ENCODE peak calls at places on chromosomes 4 and X, in four cellular contexts. K is HCT116, W is K562, N is HepG2. L is an unnamed sample.

GRCh38 chr4:112348488-112349158 is 51.5 kb downstream of the ALPK1 start:
- DNase-seq in K (peak), W (peak), N (peak), L (peak)

GRCh38 chr4:171956678-171957077 is 143.5 kb downstream of the GALNTL6 start:
- DNase-seq in K (no peak), W (no peak), N (peak), L (no peak)

GRCh38 chrX:63657821-63658220 is 127.2 kb downstream of the ARHGEF9 start:
- DNase-seq in K (peak), W (no peak), N (no peak), L (no peak)

GRCh38 chr4:142278663-142279062 is 567.4 kb downstream of the INPP4B start:
- DNase-seq in K (no peak), W (no peak), N (no peak), L (no peak)

GRCh38 chr4:77175201-77175610 is 18.2 kb downstream of the CCNG2 start:
- DNase-seq in K (no peak), W (no peak), N (no peak), L (no peak)

GRCh38 chrX:123860506-123860840 is 620 bp downstream of the XIAP start:
- DNase-seq in K (no peak), W (no peak), N (peak), L (no peak)

GRCh38 chr4:123826896-123827295 is 430.3 kb downstream of the SPRY1 start:
- DNase-seq in K (no peak), W (no peak), N (no peak), L (no peak)

GRCh38 chr4:1493540-1494287 is 87.5 kb upstream of the NKX1-1 start:
- DNase-seq in K (no peak), W (no peak), N (no peak), L (no peak)

GRCh38 chrX:119669424-119670037 is 23.4 kb downstream of the SEPTIN6 start:
- DNase-seq in K (no peak), W (peak), N (peak), L (no peak)

GRCh38 chr4:81031389-81032173 is 1.1 kb downstream of the BMP3 start:
- DNase-seq in K (no peak), W (no peak), N (no peak), L (no peak)

GRCh38 chr4:76374744-76375143 is 46.2 kb downstream of the CCDC158 start:
- DNase-seq in K (no peak), W (no peak), N (no peak), L (no peak)

GRCh38 chr4:119300388-119301131 is 21.4 kb downstream of the FABP2 start:
- DNase-seq in K (peak), W (peak), N (peak), L (peak)
- TF ChIP-seq SIN3A in K (peak), W (no peak), N (peak), L (no peak)

DNA sequence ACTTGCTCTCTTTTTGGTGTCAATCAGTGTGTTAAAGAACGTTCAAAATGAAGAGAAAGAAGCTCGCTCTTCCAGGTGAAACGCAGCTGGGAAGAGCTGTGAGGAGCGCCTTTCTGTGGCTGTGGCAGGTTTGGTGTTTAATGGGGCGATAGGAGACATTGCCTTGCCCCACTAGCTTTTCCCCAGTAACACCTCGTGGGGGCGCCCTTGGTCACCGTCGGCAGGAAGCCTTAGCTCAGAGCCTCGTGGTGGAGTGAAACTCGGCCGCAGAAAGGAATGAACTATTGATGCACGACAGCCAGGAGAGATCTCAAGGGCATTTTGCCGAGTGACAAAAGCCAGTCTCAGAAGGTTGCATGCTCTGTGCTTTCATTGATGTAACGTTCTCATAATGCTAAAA is 65.1 kb downstream of the GPR143 start:
- DNase-seq in K (no peak), W (no peak), N (no peak), L (no peak)
- TF ChIP-seq CTCF in K (no peak), W (no peak), N (peak), L (no peak)

GRCh38 chr4:27149541-27150212 is 289.0 kb downstream of the STIM2 start:
- DNase-seq in K (no peak), W (no peak), N (no peak), L (no peak)
- TF ChIP-seq TCF7L2 in K (no peak), W (no peak), N (no peak), L (no peak)

DNA sequence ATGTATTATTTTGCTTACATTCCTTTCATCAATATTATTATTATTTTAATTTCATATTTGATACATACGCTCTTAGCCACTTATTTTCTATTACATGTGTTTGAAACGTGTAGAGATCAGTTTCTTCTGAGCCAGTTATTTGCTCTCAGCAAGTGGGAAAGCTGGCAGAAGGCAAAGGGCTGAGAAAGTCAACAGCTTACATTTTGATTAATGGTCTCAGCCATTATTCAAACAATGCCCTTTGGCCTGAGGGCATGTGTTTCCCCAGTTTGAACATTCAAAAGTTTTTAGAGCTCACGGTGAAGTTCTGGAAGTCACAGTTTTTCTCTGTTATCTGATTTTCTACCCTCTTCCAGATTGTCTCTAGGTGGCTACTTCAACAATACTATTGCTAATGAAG is 591.8 kb upstream of the CPEB2 start:
- DNase-seq in K (no peak), W (no peak), N (no peak), L (no peak)
- TF ChIP-seq SIN3A in K (no peak), W (no peak), N (no peak), L (no peak)

DNA sequence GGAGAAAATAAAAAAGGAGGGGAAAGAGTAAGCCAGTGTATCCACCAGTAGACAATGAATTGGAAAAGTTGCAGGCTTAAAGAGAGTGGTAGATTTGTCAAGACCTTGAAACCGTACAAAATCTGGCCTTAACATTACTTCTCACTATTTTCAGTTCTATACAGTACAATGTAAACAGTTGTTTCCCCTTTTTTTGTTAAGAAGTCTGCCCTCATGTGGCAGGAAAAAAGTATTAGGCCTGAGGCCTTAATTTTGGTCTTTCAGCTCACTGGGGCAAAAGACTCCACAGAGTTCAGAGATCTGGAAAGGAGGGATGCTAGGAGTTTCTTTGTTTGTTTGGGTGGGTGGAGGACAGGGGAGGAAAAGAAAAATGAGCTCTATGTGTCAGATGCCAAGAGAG is 92.8 kb upstream of the CCDC160 start:
- DNase-seq in K (peak), W (peak), N (peak), L (no peak)
- TF ChIP-seq CTCF in K (peak), W (peak), N (peak), L (peak)

GRCh38 chr4:118277243-118277642 is 75.6 kb downstream of the PRSS12 start:
- DNase-seq in K (no peak), W (peak), N (no peak), L (no peak)
- TF ChIP-seq TCF7L2 in K (no peak), W (no peak), N (no peak), L (no peak)

DNA sequence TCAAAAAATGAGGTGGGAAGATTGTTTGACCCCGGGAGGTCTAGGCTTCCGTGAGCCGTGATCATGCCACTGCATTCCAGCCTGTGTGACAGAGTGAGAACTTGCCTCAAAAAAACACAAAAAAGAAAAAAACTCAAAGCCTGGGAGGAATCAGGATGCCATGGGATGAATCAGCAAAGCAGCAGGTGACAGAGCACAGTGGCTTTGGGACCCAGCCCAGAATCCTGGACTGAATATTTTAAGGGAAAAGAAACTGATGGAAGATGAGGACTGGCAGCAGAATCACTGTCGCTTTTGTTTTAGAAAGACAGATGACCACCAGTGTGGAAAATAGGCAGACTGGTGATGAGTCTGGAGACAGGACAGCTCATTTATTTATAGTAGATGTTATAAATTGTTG is 16.6 kb downstream of the S100G start:
- DNase-seq in K (no peak), W (no peak), N (no peak), L (no peak)
- TF ChIP-seq SIN3A in K (no peak), W (no peak), N (no peak), L (no peak)

GRCh38 chr4:167622481-167623240 is 388.4 kb upstream of the SPOCK3 start:
- DNase-seq in K (peak), W (peak), N (peak), L (peak)
- TF ChIP-seq CTCF in K (peak), W (peak), N (peak), L (peak)

L was measured in Panc1.